ENCODE peak calls at places on chromosomes 3 and 15, in six cellular contexts. P is stomach, Q is H1, C is ovary, H is esophagus squamous epithelium, X is IMR-90. F is an unnamed sample.

GRCh38 chr15:68526784-68527183 is 52.0 kb upstream of the CORO2B start:
- DNase-seq in Q (no peak), X (no peak), P (no peak), H (no peak), C (no peak), F (no peak)

GRCh38 chr3:86793786-86794185 is 197.2 kb downstream of the VGLL3 start:
- DNase-seq in X (peak; percentile 97), H (no peak), C (no peak), P (no peak), Q (peak; percentile 5), F (no peak)

GRCh38 chr15:59290311-59291213 is 82.1 kb downstream of the MYO1E start:
- DNase-seq in C (no peak), P (no peak), H (no peak), Q (no peak), X (no peak), F (no peak)

GRCh38 chr15:75416584-75416983 is 34.9 kb downstream of the SIN3A start:
- DNase-seq in C (no peak), Q (no peak), P (no peak), X (no peak), H (no peak), F (no peak)

GRCh38 chr15:101550124-101550523 is 60.6 kb upstream of the PCSK6 start:
- DNase-seq in P (no peak), Q (no peak), C (no peak), H (no peak), X (no peak), F (no peak)

GRCh38 chr3:100316656-100317069 is 17.9 kb upstream of the NIT2 start:
- DNase-seq in P (no peak), C (peak; percentile 45), Q (no peak), H (no peak), X (peak; percentile 68), F (no peak)

GRCh38 chr3:98817546-98817945 is 54.4 kb downstream of the ST3GAL6 start:
- DNase-seq in Q (no peak), X (peak; percentile 59), P (no peak), H (no peak), C (no peak), F (no peak)

GRCh38 chr15:63906266-63906584 is 72.5 kb upstream of the HERC1 start:
- DNase-seq in H (no peak), Q (no peak), X (no peak), P (no peak), C (no peak), F (peak; percentile 64)

DNA sequence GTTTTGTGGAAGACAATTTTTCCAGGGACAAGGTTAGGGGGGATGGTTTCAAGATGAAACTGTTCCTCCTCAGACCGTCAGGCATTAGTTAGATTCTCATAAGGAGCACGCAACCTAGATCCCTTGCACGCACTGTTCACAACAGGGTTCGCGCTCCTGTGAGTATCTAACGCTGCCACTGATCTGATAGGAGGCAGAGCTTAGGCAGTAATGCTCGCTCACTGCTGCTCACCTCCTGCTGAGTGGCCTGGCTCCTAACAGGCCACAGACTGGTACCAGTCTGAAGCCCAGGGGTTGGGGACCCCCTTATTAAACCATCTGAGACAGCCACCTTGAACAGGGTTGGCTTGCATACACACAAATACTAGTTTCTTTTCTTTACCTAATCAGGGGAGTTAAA is 13.5 kb upstream of the IMPG2 start:
- DNase-seq in H (no peak), X (no peak), C (no peak), Q (no peak), P (no peak), F (no peak)
- H3K4me3 ChIP-seq in H (no peak overlapping the region), X (no peak overlapping the region), C (no peak overlapping the region), Q (no peak overlapping the region), P (no peak overlapping the region), F (no peak overlapping the region)

DNA sequence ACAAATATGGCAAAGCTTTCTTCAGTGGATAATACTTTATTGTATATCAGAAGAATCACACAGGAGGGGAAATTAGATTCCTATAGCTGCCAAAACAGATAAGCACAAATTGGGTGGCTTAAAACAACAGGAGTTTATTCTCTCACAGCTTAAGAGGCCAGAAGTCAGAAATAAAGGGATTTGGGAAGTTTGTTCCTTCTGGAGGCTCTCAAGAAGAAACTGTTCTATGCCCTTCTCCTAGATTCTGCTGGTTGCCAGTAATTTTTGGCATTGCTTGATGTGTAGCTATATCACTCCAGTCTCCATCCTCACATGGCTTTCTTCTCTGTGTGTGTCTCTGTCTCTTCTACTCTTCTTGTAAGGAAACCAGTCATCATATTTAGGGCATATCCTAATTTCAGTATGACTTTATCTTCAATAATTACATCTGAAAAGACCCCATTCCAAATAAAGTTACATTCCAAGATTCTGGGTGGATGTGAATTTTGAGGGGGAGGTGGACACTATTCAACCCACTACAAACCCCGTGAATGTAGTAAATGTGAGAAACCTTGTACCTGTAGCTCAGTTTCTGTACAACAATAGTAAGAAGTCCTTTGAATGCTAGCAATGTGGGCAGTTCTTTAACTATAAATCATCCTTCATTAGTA is 22.2 kb upstream of the WNT7A start:
- DNase-seq in H (no peak), X (no peak), Q (no peak), C (no peak), P (no peak), F (no peak)
- H3K9me3 ChIP-seq in H (peaks cover 3% of the 10 kb centered on the region), X (peaks cover 13% of the 10 kb centered on the region), Q (peaks cover 53% of the 10 kb centered on the region), C (no peaks in the 10 kb centered on the region), P (peaks cover 26% of the 10 kb centered on the region), F (peaks cover 92% of the 10 kb centered on the region)

GRCh38 chr3:122563717-122564025 is 429 bp downstream of the PARP9 start:
- DNase-seq in Q (no peak), C (no peak), H (no peak), P (no peak), X (no peak), F (no peak)
- TF ChIP-seq POLR2A in Q (no peak), C (no peak), H (no peak), P (no peak), X (no peak), F (no peak)

DNA sequence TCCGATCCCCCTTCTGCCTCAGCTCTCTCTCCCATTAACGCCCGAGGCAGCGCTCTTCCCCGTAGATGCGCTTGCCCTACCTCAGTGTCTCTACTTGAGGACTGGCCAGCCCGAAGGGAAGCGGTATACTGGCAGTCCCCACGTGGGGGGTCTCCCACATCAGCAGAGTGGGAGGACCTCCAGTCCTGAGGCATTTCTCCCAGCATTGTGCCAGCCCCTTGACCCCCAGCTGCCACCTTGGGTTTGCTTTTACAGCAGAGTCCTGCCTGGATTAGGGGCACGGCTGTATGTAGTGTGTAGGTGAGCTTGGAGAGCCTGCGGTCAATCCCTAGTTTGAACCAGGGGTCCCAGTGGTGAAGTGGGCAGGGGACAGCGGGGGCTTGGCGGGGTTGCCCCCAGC is 767 bp downstream of the SEMA3F start:
- DNase-seq in Q (no peak), P (no peak), H (no peak), X (no peak), C (no peak), F (no peak)
- H3K4me3 ChIP-seq in Q (peak overlapping the region; percentile 69), P (peak overlapping the region; percentile 59), H (peak overlapping the region; percentile 65), X (peak overlapping the region; percentile 45), C (peak overlapping the region; percentile 39), F (peak overlapping the region; percentile 50)

GRCh38 chr3:13902648-13903238 is 22.9 kb upstream of the WNT7A start:
- DNase-seq in Q (no peak), P (no peak), H (no peak), C (no peak), X (no peak), F (no peak)
- H3K9me3 ChIP-seq in Q (peaks cover 54% of the 10 kb centered on the region), P (peaks cover 26% of the 10 kb centered on the region), H (peaks cover 3% of the 10 kb centered on the region), C (no peaks in the 10 kb centered on the region), X (peaks cover 13% of the 10 kb centered on the region), F (peaks cover 92% of the 10 kb centered on the region)

F was measured in spleen.